ENCODE peak calls at places on chromosomes 5 and 9, in eight cellular contexts. One of them, this sample, is unnamed. For H3K27me3 and H3K9me3, the result is how much of the 10 kb centered on the place peaks cover.

GRCh38 chr9:93931905-93932304 is 23.2 kb downstream of the BARX1 start:
- DNase-seq in uterus: no peak
- DNase-seq in MM.1S: no peak
- DNase-seq in CD4-positive, alpha-beta T cell: no peak
- DNase-seq in upper lobe of left lung: no peak
- DNase-seq in ovary: no peak
- DNase-seq in neural progenitor cell: no peak
- DNase-seq in BE2C: no peak
- DNase-seq in this sample: no peak

GRCh38 chr5:90985341-90985740 is 397.8 kb downstream of the ARRDC3 start:
- DNase-seq in ovary: no peak
- DNase-seq in neural progenitor cell: no peak
- DNase-seq in upper lobe of left lung: no peak
- DNase-seq in CD4-positive, alpha-beta T cell: no peak
- DNase-seq in MM.1S: no peak
- DNase-seq in BE2C: no peak
- DNase-seq in uterus: no peak
- DNase-seq in this sample: no peak

GRCh38 chr5:9712506-9713285 is 82.5 kb upstream of the TAS2R1 start:
- DNase-seq in BE2C: no peak
- DNase-seq in uterus: no peak
- DNase-seq in upper lobe of left lung: no peak
- DNase-seq in ovary: no peak
- DNase-seq in CD4-positive, alpha-beta T cell: no peak
- DNase-seq in neural progenitor cell: no peak
- DNase-seq in MM.1S: no peak
- DNase-seq in this sample: no peak

GRCh38 chr5:78640622-78641021 is 8.0 kb downstream of the LHFPL2 start:
- DNase-seq in neural progenitor cell: no peak
- DNase-seq in CD4-positive, alpha-beta T cell: no peak
- DNase-seq in upper lobe of left lung: no peak
- DNase-seq in MM.1S: no peak
- DNase-seq in uterus: no peak
- DNase-seq in BE2C: no peak
- DNase-seq in ovary: no peak
- DNase-seq in this sample: no peak

GRCh38 chr5:5065472-5065871 is 74.7 kb upstream of the ADAMTS16 start:
- DNase-seq in ovary: no peak
- DNase-seq in MM.1S: no peak
- DNase-seq in neural progenitor cell: no peak
- DNase-seq in BE2C: no peak
- DNase-seq in uterus: no peak
- DNase-seq in CD4-positive, alpha-beta T cell: no peak
- DNase-seq in upper lobe of left lung: no peak
- DNase-seq in this sample: no peak

GRCh38 chr5:57435701-57436134 is 46.9 kb downstream of the ACTBL2 start:
- DNase-seq in BE2C: no peak
- DNase-seq in uterus: no peak
- DNase-seq in ovary: no peak
- DNase-seq in neural progenitor cell: no peak
- DNase-seq in upper lobe of left lung: no peak
- DNase-seq in CD4-positive, alpha-beta T cell: no peak
- DNase-seq in MM.1S: no peak
- DNase-seq in this sample: no peak

GRCh38 chr5:57698785-57699184 is 216.2 kb upstream of the ACTBL2 start:
- DNase-seq in ovary: no peak
- DNase-seq in MM.1S: no peak
- DNase-seq in neural progenitor cell: peak
- DNase-seq in uterus: no peak
- DNase-seq in BE2C: no peak
- DNase-seq in upper lobe of left lung: no peak
- DNase-seq in CD4-positive, alpha-beta T cell: no peak
- DNase-seq in this sample: no peak

GRCh38 chr5:89584339-89584956 is 701.5 kb upstream of the MEF2C start:
- DNase-seq in BE2C: no peak
- DNase-seq in ovary: no peak
- DNase-seq in upper lobe of left lung: no peak
- DNase-seq in neural progenitor cell: no peak
- DNase-seq in uterus: no peak
- DNase-seq in CD4-positive, alpha-beta T cell: no peak
- DNase-seq in MM.1S: no peak
- DNase-seq in this sample: no peak

GRCh38 chr5:179311091-179311470 is 34.2 kb downstream of the ADAMTS2 start:
- DNase-seq in uterus: no peak
- DNase-seq in ovary: no peak
- DNase-seq in upper lobe of left lung: no peak
- DNase-seq in MM.1S: no peak
- DNase-seq in BE2C: peak
- DNase-seq in neural progenitor cell: no peak
- DNase-seq in CD4-positive, alpha-beta T cell: no peak
- DNase-seq in this sample: peak

GRCh38 chr9:136372561-136373299 is 739 bp downstream of the CARD9 start:
- DNase-seq in neural progenitor cell: peak
- DNase-seq in uterus: no peak
- DNase-seq in upper lobe of left lung: peak
- DNase-seq in BE2C: peak
- DNase-seq in CD4-positive, alpha-beta T cell: no peak
- DNase-seq in ovary: peak
- DNase-seq in MM.1S: no peak
- DNase-seq in this sample: peak

GRCh38 chr9:93673271-93673843 is 97.0 kb downstream of the PHF2 start:
- DNase-seq in neural progenitor cell: no peak
- DNase-seq in BE2C: peak
- DNase-seq in CD4-positive, alpha-beta T cell: peak
- DNase-seq in MM.1S: no peak
- DNase-seq in uterus: peak
- DNase-seq in upper lobe of left lung: peak
- DNase-seq in ovary: peak
- DNase-seq in this sample: peak

GRCh38 chr5:81590498-81591384 is 160.2 kb downstream of the SSBP2 start:
- DNase-seq in upper lobe of left lung: no peak
- DNase-seq in uterus: no peak
- DNase-seq in CD4-positive, alpha-beta T cell: no peak
- DNase-seq in ovary: no peak
- DNase-seq in neural progenitor cell: peak
- DNase-seq in BE2C: no peak
- DNase-seq in MM.1S: peak
- DNase-seq in this sample: no peak

GRCh38 chr5:124803617-124804331 is 57.3 kb upstream of the ZNF608 start:
- DNase-seq in upper lobe of left lung: no peak
- DNase-seq in uterus: no peak
- DNase-seq in neural progenitor cell: no peak
- DNase-seq in MM.1S: no peak
- DNase-seq in ovary: no peak
- DNase-seq in CD4-positive, alpha-beta T cell: no peak
- DNase-seq in BE2C: no peak
- DNase-seq in this sample: no peak

GRCh38 chr9:136700959-136701664 is 11.3 kb upstream of the DIPK1B start:
- DNase-seq in MM.1S: peak
- DNase-seq in BE2C: no peak
- DNase-seq in CD4-positive, alpha-beta T cell: no peak
- DNase-seq in uterus: no peak
- DNase-seq in neural progenitor cell: no peak
- DNase-seq in upper lobe of left lung: no peak
- DNase-seq in ovary: no peak
- DNase-seq in this sample: peak

GRCh38 chr5:1005904-1006655 is 2.5 kb upstream of the NKD2 start:
- DNase-seq in upper lobe of left lung: no peak
- DNase-seq in neural progenitor cell: no peak
- DNase-seq in MM.1S: no peak
- DNase-seq in ovary: peak
- DNase-seq in uterus: peak
- DNase-seq in CD4-positive, alpha-beta T cell: peak
- DNase-seq in BE2C: no peak
- DNase-seq in this sample: peak

DNA sequence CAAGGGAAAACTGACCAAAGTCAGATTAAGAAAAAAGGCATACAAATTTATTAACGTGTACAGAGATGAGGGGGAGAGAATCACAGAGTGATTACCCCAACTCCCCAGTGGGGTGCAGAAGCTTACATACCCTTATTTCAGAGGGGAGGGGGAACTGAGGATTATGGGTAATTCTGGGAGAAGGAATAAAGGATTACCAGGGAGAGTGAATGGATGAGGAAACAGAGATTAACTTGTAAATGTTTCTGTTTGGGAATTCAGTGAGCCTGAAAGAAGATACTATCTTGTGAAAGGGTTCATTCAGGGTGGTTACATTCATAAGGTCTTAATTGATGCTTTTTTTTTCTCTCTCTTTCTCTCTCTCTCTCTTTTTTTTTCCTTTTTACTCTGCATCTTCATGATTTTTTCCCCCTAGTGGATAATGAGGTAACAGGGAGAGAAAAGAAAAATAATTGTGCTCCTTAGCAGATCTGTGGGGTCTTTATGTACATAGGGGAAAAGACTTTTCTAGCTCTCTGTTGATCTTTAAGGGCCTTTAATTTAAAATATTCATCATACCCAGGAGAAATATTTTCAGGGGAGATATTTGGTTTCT is 49.4 kb downstream of the TARS1 start:
- DNase-seq in neural progenitor cell: peak
- DNase-seq in upper lobe of left lung: no peak
- DNase-seq in CD4-positive, alpha-beta T cell: no peak
- DNase-seq in MM.1S: no peak
- DNase-seq in uterus: no peak
- DNase-seq in BE2C: no peak
- DNase-seq in ovary: no peak
- DNase-seq in this sample: no peak
- TF ChIP-seq CTCF in neural progenitor cell: peak
- TF ChIP-seq CTCF in upper lobe of left lung: no peak
- TF ChIP-seq CTCF in CD4-positive, alpha-beta T cell: no peak
- TF ChIP-seq CTCF in MM.1S: no peak
- TF ChIP-seq CTCF in uterus: no peak
- TF ChIP-seq CTCF in BE2C: no peak
- TF ChIP-seq CTCF in ovary: no peak
- TF ChIP-seq CTCF in this sample: no peak

DNA sequence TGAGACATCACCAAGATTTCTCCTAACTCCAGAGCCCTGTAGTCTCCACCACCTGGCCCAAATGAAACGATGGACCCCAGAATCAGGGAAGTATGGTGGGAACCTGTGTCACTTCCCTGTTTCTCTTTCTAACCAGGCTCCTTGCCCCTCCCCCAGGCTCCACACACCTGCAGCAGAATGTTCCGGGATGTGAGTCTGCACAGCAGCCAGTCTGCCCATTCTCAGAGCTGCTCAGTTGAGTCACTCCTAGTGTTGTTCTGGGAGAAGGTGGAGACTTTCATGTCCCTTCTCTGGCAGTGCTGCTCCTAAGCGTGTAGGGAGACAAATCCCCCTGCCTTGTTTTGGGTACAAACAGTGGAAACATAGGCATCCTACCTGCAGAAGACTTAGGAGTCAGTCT is 76.0 kb upstream of the XPA start:
- DNase-seq in upper lobe of left lung: no peak
- DNase-seq in neural progenitor cell: no peak
- DNase-seq in MM.1S: no peak
- DNase-seq in ovary: no peak
- DNase-seq in CD4-positive, alpha-beta T cell: no peak
- DNase-seq in uterus: no peak
- DNase-seq in BE2C: no peak
- DNase-seq in this sample: no peak
- H3K27me3 ChIP-seq in upper lobe of left lung: under half
- H3K27me3 ChIP-seq in neural progenitor cell: half or more
- H3K27me3 ChIP-seq in MM.1S: under half
- H3K27me3 ChIP-seq in ovary: under half
- H3K27me3 ChIP-seq in CD4-positive, alpha-beta T cell: under half
- H3K27me3 ChIP-seq in uterus: under half
- H3K27me3 ChIP-seq in BE2C: under half
- H3K27me3 ChIP-seq in this sample: under half

DNA sequence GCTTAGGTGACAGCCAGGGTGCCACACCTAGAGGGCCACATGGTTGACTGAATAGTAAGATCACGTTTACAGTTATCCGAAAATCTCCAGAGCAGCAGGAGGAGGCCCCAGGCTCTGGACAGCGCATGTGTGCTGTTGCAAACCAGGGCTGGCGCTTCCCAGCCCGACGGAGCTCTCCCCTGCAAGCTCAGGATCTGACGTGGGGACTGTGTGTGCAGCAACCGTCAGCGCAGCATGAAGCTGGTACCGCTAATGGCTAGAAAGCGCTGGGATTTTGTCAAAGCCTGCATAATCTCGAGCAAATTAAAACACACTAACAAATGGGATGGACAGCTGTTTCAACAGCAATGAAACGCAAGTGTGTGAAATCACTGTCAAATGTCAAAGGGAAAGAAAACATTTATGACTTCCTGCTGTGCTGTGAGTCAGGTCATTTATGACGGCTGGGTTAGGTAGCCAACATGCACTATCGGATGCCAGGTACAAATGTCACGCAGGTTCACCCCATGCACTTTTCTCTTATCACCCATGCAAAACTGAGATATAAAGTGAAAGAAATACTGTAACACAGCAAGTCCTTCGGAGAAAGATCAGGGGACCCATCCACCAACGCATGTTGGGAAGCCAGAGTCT is 7.5 kb downstream of the SURF4 start:
- DNase-seq in MM.1S: no peak
- DNase-seq in uterus: no peak
- DNase-seq in ovary: no peak
- DNase-seq in upper lobe of left lung: no peak
- DNase-seq in BE2C: peak
- DNase-seq in CD4-positive, alpha-beta T cell: no peak
- DNase-seq in neural progenitor cell: no peak
- DNase-seq in this sample: no peak
- H3K9me3 ChIP-seq in MM.1S: under half
- H3K9me3 ChIP-seq in uterus: under half
- H3K9me3 ChIP-seq in ovary: under half
- H3K9me3 ChIP-seq in upper lobe of left lung: under half
- H3K9me3 ChIP-seq in BE2C: under half
- H3K9me3 ChIP-seq in CD4-positive, alpha-beta T cell: under half
- H3K9me3 ChIP-seq in neural progenitor cell: under half
- H3K9me3 ChIP-seq in this sample: under half

DNA sequence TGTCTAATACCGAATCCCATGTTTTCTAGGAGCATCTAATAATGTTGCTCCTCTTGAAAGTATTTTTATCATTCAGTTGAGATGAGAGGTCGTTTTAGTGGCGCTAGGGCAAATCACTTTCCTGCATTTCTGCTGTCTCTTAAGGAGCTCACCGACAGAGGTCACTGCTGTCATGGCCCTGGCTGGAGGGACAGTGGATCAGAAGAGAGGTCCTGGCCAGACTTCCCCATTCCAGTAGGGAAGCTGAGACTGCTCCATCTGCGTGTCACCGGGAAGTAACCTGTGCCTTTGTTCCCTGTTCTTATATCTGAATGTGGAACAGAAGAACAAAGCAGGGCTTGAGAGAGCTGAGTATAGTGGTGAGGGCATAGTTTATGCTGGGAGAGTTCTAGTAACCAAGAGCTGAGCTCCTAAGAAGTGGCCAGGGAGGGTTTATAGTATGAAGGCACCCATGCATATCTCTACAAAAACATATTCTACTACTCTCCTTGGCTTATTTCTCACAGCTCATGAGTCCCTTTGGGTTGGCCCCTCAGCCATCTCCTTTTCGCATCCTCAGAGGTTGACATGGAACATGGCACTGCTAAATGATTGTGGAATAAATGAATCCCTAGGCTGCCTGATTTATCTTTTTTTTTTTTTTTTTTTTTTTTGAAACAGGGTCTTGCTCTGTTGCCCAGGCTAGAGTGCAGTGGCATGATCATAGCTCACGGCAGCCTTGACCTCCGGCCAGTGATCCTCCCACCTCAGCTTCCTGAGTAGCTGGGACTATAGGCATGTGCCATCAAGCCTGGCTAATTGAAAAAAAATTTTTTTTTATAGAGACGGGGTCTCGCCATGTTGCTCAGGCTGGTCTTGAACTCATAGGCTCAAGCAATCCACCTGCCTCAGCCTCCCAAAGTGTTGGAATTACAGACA is 27.2 kb downstream of the ATP6V0E1 start:
- DNase-seq in upper lobe of left lung: peak
- DNase-seq in ovary: no peak
- DNase-seq in CD4-positive, alpha-beta T cell: no peak
- DNase-seq in neural progenitor cell: peak
- DNase-seq in BE2C: no peak
- DNase-seq in uterus: peak
- DNase-seq in MM.1S: no peak
- DNase-seq in this sample: peak
- TF ChIP-seq CTCF in upper lobe of left lung: peak
- TF ChIP-seq CTCF in ovary: no peak
- TF ChIP-seq CTCF in CD4-positive, alpha-beta T cell: no peak
- TF ChIP-seq CTCF in neural progenitor cell: peak
- TF ChIP-seq CTCF in BE2C: no peak
- TF ChIP-seq CTCF in uterus: peak
- TF ChIP-seq CTCF in MM.1S: no peak
- TF ChIP-seq CTCF in this sample: peak

This sample was measured in upper lobe of right lung.